ENCODE peak calls at places on chromosome 1, in four cellular contexts. Z, T, V and K are unnamed samples.
A peak's percentile ranks its signal among the peaks of the same experiment; 100 is the strongest.

GRCh38 chr1:215682232-215682631 is 115.1 kb downstream of the KCTD3 start:
- DNase-seq in Z (peak; percentile 19), T (no peak), V (no peak), K (no peak)

GRCh38 chr1:167720965-167721616 is 691 bp upstream of the MPZL1 start:
- DNase-seq in Z (peak; percentile 42), T (peak; percentile 72), V (peak; percentile 63), K (peak; percentile 63)

GRCh38 chr1:108077991-108078390 is 113.0 kb upstream of the VAV3 start:
- DNase-seq in Z (no peak), T (no peak), V (no peak), K (no peak)

GRCh38 chr1:93552751-93553455 is 105.0 kb downstream of the FNBP1L start:
- DNase-seq in Z (peak; percentile 22), T (peak; percentile 70), V (peak; percentile 86), K (peak; percentile 78)

GRCh38 chr1:192530254-192530653 is 45.3 kb upstream of the RGS1 start:
- DNase-seq in Z (no peak), T (peak; percentile 61), V (peak; percentile 59), K (no peak)

GRCh38 chr1:1272341-1273151 is 1.1 kb downstream of the UBE2J2 start:
- DNase-seq in Z (no peak), T (peak; percentile 51), V (peak; percentile 39), K (peak; percentile 61)

GRCh38 chr1:43858324-43858723 is 75.3 kb upstream of the ARTN start:
- DNase-seq in Z (peak; percentile 30), T (no peak), V (peak; percentile 100), K (peak; percentile 99)

GRCh38 chr1:13808729-13809131 is 108.7 kb downstream of the PRDM2 start:
- DNase-seq in Z (no peak), T (no peak), V (peak; percentile 18), K (peak; percentile 9)

GRCh38 chr1:58392083-58392482 is 154.4 kb downstream of the OMA1 start:
- DNase-seq in Z (no peak), T (no peak), V (no peak), K (no peak)

GRCh38 chr1:57101171-57101570 is 135.4 kb upstream of the C8B start:
- DNase-seq in Z (no peak), T (no peak), V (peak; percentile 5), K (no peak)

GRCh38 chr1:78227705-78228260 is 182.0 kb downstream of the GIPC2 start:
- DNase-seq in Z (no peak), T (no peak), V (no peak), K (no peak)

GRCh38 chr1:214317734-214318133 is 36.8 kb downstream of the SMYD2 start:
- DNase-seq in Z (no peak), T (no peak), V (no peak), K (no peak)

GRCh38 chr1:104780470-104781078 is 1030.9 kb downstream of the AMY1C start:
- DNase-seq in Z (peak; percentile 56), T (peak; percentile 9), V (no peak), K (peak; percentile 1)

GRCh38 chr1:201693019-201693372 is 136.0 kb upstream of the IPO9 start:
- DNase-seq in Z (peak; percentile 57), T (no peak), V (no peak), K (no peak)

GRCh38 chr1:2858676-2859075 is 57.2 kb upstream of the TTC34 start:
- DNase-seq in Z (no peak), T (no peak), V (no peak), K (no peak)

GRCh38 chr1:42008264-42008663 is 89.5 kb upstream of the HIVEP3 start:
- DNase-seq in Z (no peak), T (no peak), V (no peak), K (no peak)

GRCh38 chr1:44485229-44485932 is 80.3 kb downstream of the RNF220 start:
- DNase-seq in Z (no peak), T (peak; percentile 90), V (peak; percentile 88), K (peak; percentile 69)

GRCh38 chr1:41356752-41357151 is 4.5 kb upstream of the FOXO6 start:
- DNase-seq in Z (no peak), T (no peak), V (no peak), K (no peak)

GRCh38 chr1:6396998-6397397 is 3.4 kb upstream of the ACOT7 start:
- DNase-seq in Z (no peak), T (no peak), V (no peak), K (no peak)

GRCh38 chr1:6389971-6390370 is 3.6 kb downstream of the ACOT7 start:
- DNase-seq in Z (no peak), T (no peak), V (no peak), K (peak; percentile 72)

GRCh38 chr1:6392880-6393399 is 627 bp downstream of the ACOT7 start:
- DNase-seq in Z (no peak), T (no peak), V (no peak), K (no peak)

GRCh38 chr1:6393400-6394187 is at the start of gene ACOT7:
- DNase-seq in Z (peak; percentile 99), T (peak; percentile 89), V (peak; percentile 86), K (peak; percentile 92)

DNA sequence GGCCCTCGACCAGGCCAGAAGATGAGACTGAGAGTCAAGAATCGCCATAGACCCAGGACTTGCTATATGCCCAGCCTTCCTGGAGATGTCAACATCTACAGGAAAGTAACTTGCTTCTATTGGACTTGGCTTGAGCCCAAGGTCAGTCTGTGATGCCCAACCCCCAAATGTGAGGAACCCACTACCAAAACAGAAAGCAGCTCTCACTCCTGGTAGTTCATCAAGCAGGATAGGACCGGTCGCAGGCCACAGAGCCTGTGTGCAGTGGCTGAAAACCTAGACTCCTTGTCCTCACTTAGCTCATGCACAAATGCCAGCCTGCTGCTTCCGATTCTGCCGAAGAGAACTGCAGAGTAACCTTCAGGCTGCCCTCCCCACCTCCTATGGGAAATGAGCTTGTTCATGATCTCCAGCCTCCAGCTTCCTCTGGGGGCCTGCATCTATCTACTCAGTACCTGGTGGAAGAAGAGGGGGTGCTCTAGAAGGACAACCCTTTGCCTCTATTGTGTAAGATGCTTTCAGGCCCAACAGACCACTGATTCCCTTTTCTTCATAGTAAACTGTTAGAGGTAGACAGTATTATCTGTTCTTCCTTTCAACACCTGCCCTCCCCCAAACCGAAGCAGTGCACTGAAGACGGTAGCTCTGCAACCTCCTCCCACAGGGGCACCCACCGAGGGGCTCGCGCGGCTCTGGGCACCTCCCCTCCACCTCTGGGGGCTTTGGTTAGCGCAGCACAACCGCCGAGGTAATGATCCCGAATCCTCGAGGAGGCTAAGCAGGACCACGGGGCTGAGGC is 1.3 kb downstream of the ACOT7 start:
- DNase-seq in Z (no peak), T (peak; percentile 46), V (no peak), K (no peak)
- H2AFZ ChIP-seq in Z (peak overlapping the region; percentile 65), T (peak overlapping the region; percentile 2), V (peak overlapping the region; percentile 64), K (peak overlapping the region; percentile 76)

GRCh38 chr1:9537863-9538668 is 1.2 kb upstream of the SLC25A33 start:
- DNase-seq in Z (no peak), T (no peak), V (no peak), K (no peak)

GRCh38 chr1:9538669-9539164 is 548 bp upstream of the SLC25A33 start:
- DNase-seq in Z (no peak), T (no peak), V (no peak), K (no peak)

GRCh38 chr1:9542425-9542824 is 3.2 kb downstream of the SLC25A33 start:
- DNase-seq in Z (no peak), T (peak; percentile 64), V (peak; percentile 47), K (no peak)

GRCh38 chr1:9539165-9539828 is at the start of gene SLC25A33:
- DNase-seq in Z (peak; percentile 99), T (peak; percentile 98), V (peak; percentile 94), K (peak; percentile 92)

GRCh38 chr1:9539829-9540550 is 725 bp downstream of the SLC25A33 start:
- DNase-seq in Z (peak; percentile 87), T (peak; percentile 62), V (peak; percentile 49), K (peak; percentile 30)
- H2AFZ ChIP-seq in Z (peak overlapping the region; percentile 72), T (peak overlapping the region; percentile 65), V (peak overlapping the region; percentile 45), K (peak overlapping the region; percentile 86)

DNA sequence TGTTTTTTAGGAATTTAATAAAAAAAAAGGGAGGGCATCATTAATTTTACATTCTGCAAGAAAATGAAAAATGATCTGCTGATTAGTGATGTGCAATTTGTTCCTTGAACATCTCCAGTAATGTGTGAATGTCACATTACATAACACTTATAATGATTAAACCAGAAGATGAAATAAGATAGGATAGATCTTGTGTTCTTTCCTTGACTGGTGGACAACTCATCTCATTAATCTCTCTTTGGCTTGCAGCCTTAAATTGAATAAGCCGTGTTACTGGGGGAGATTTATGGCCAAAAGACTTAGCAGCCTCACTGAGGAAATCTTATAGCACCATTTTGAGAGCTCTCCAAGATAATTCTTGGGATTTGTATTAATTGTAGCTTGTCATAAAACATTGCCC is 217.2 kb downstream of the ST6GALNAC3 start:
- DNase-seq in Z (no peak), T (no peak), V (no peak), K (no peak)
- H2AFZ ChIP-seq in Z (no peak overlapping the region), T (no peak overlapping the region), V (no peak overlapping the region), K (no peak overlapping the region)

GRCh38 chr1:225688345-225688744 is 35.4 kb upstream of the ENAH start:
- DNase-seq in Z (no peak), T (no peak), V (no peak), K (no peak)
- H2AFZ ChIP-seq in Z (no peak overlapping the region), T (no peak overlapping the region), V (no peak overlapping the region), K (no peak overlapping the region)

GRCh38 chr1:204353213-204353910 is 6.4 kb downstream of the PLEKHA6 start:
- DNase-seq in Z (no peak), T (no peak), V (no peak), K (no peak)

GRCh38 chr1:204350265-204350664 is 9.5 kb downstream of the PLEKHA6 start:
- DNase-seq in Z (no peak), T (no peak), V (no peak), K (no peak)

GRCh38 chr1:204349602-204350001 is 10.1 kb downstream of the PLEKHA6 start:
- DNase-seq in Z (no peak), T (no peak), V (no peak), K (no peak)

GRCh38 chr1:204348722-204349121 is 11.0 kb downstream of the PLEKHA6 start:
- DNase-seq in Z (peak; percentile 80), T (peak; percentile 35), V (peak; percentile 63), K (no peak)

DNA sequence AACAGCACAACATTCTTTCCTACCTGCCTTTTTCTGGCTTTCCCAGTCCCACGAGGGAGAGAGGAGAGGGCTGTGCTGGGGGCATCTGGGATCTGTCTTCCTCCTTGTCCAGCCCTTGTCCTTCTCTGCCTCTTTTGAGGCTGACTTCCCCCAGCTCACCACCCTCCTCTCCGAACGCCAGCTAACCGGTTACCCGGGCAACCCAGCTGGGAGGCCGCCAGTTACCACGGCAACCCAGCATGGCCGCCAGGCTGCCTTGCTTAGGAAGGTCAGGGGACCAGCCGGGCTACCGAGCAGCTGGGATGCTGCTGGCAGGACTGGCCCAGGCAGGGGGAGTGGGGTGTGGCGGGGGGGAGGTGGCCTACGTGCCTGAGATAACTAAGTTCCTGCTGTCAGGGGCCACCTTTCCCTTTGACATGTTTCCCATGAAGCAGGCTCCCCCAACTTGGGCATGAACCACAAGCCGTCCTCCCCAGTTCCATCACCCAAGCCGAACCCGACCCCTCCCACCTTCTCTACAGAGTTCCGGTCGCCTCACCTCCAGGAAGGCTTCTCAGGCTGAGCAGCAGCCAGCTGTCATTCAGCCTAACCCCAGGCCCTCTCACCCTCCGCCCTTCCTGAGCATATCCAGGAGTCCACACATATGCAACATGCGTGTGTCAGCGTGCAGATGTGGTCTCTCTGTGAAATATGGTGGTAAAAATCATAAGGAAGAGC is 8.7 kb downstream of the PLEKHA6 start:
- DNase-seq in Z (peak; percentile 90), T (peak; percentile 79), V (peak; percentile 79), K (no peak)
- H2AFZ ChIP-seq in Z (peak overlapping the region; percentile 85), T (peak overlapping the region; percentile 56), V (peak overlapping the region; percentile 76), K (no peak overlapping the region)